ENCODE peak calls at places on chromosomes 3 and 15, in seven cellular contexts. T is GM12878, W is HepG2, D is K562, J is IMR-90, P is H1, F is SK-N-SH. Q is an unnamed sample.

GRCh38 chr3:193590088-193590856 is 2.7 kb upstream of the OPA1 start:
- DNase-seq in T (no peak), W (no peak), D (peak), J (peak), P (no peak), F (no peak), Q (peak)

GRCh38 chr3:191985691-191986090 is 524.7 kb downstream of the PYDC2 start:
- DNase-seq in T (no peak), W (no peak), D (no peak), J (no peak), P (no peak), F (no peak), Q (no peak)

GRCh38 chr3:159837725-159838124 is 150.9 kb upstream of the IL12A start:
- DNase-seq in T (no peak), W (no peak), D (no peak), J (no peak), P (no peak), F (no peak), Q (no peak)

GRCh38 chr3:58214484-58215316 is 3.9 kb upstream of the DNASE1L3 start:
- DNase-seq in T (peak), W (no peak), D (no peak), J (peak), P (no peak), F (no peak), Q (peak)

GRCh38 chr15:67732994-67733393 is 92.3 kb upstream of the SKOR1 start:
- DNase-seq in T (no peak), W (no peak), D (no peak), J (no peak), P (no peak), F (no peak), Q (no peak)

GRCh38 chr15:71093089-71094024 is 21.9 kb upstream of the THSD4 start:
- DNase-seq in T (no peak), W (no peak), D (no peak), J (peak), P (no peak), F (no peak), Q (peak)

GRCh38 chr3:131795382-131796085 is 239.3 kb downstream of the CPNE4 start:
- DNase-seq in T (no peak), W (no peak), D (peak), J (no peak), P (no peak), F (no peak), Q (no peak)

GRCh38 chr3:56613016-56613415 is 56.0 kb downstream of the CCDC66 start:
- DNase-seq in T (no peak), W (no peak), D (no peak), J (no peak), P (no peak), F (no peak), Q (no peak)

GRCh38 chr15:85155857-85156256 is 174.2 kb downstream of the PDE8A start:
- DNase-seq in T (no peak), W (no peak), D (no peak), J (no peak), P (no peak), F (no peak), Q (no peak)

GRCh38 chr3:129623447-129624118 is 17.1 kb upstream of the PLXND1 start:
- DNase-seq in T (no peak), W (no peak), D (no peak), J (no peak), P (no peak), F (peak), Q (peak)

GRCh38 chr15:73956276-73957086 is 30.2 kb downstream of the LOXL1 start:
- DNase-seq in T (no peak), W (no peak), D (no peak), J (peak), P (no peak), F (no peak), Q (no peak)

GRCh38 chr3:48088056-48088748 is 72.0 kb upstream of the MAP4 start:
- DNase-seq in T (no peak), W (no peak), D (peak), J (no peak), P (no peak), F (peak), Q (peak)

GRCh38 chr15:55530861-55531313 is 22.9 kb upstream of the DNAAF4 start:
- DNase-seq in T (no peak), W (peak), D (no peak), J (peak), P (no peak), F (no peak), Q (no peak)

GRCh38 chr3:133383175-133383574 is 16.7 kb upstream of the BFSP2 start:
- DNase-seq in T (no peak), W (no peak), D (no peak), J (no peak), P (no peak), F (no peak), Q (no peak)

GRCh38 chr15:80693682-80694623 is 1.2 kb upstream of the ABHD17C start:
- DNase-seq in T (no peak), W (no peak), D (no peak), J (peak), P (no peak), F (no peak), Q (peak)
- H3K27ac ChIP-seq in T (no peak), W (no peak), D (no peak), J (peak), P (no peak), F (peak), Q (peak)

GRCh38 chr15:83713242-83713641 is 59.3 kb downstream of the ADAMTSL3 start:
- DNase-seq in T (no peak), W (no peak), D (no peak), J (no peak), P (no peak), F (no peak), Q (no peak)

GRCh38 chr15:83714888-83715287 is 61.0 kb downstream of the ADAMTSL3 start:
- DNase-seq in T (no peak), W (no peak), D (no peak), J (no peak), P (no peak), F (no peak), Q (no peak)

GRCh38 chr15:83720466-83720865 is 66.5 kb downstream of the ADAMTSL3 start:
- DNase-seq in T (no peak), W (no peak), D (no peak), J (no peak), P (no peak), F (no peak), Q (no peak)

GRCh38 chr15:83717010-83717409 is 63.1 kb downstream of the ADAMTSL3 start:
- DNase-seq in T (no peak), W (no peak), D (no peak), J (no peak), P (no peak), F (no peak), Q (no peak)

GRCh38 chr15:83716605-83717004 is 62.7 kb downstream of the ADAMTSL3 start:
- DNase-seq in T (no peak), W (no peak), D (no peak), J (no peak), P (no peak), F (no peak), Q (no peak)
- TF ChIP-seq RFX5 in T (no peak), W (no peak), D (no peak), J (no peak), P (no peak), F (no peak), Q (no peak)

GRCh38 chr3:195139091-195139875 is 131.7 kb downstream of the XXYLT1 start:
- DNase-seq in T (no peak), W (no peak), D (no peak), J (no peak), P (no peak), F (no peak), Q (no peak)
- H3K27ac ChIP-seq in T (peak), W (no peak), D (peak), J (no peak), P (no peak), F (no peak), Q (no peak)

DNA sequence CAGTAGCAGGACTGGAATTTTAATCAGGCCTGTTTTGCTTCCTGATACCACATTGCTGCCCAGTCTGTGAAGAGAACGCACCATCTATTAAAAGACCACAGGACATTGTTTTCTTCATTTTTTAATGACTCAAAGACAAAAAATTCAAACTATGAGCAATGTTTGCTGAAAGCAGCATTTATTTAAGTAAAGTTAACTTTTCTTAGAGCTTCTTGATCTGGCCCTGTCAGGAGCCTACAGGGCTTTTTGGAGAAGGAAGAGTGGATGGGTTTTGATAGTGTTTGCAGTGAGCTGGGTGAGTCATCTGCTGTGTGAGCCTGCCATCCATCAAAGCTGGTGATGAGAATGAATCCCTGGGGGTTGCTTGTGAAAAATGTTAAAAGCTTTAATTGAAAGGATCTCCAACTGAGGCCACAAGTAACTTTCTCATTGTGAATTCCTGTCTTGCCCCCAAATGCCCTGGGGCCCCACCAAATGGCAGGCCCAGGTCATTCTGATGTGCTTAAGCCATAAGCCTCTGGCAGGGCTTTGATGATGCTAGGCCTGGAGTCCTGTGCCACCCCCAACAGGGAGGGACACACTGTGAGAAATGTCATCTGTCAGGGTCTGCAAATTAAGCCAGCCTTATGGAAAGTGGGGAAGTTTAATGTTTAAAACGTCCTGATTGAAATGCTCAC is 136.2 kb upstream of the PFN2 start:
- DNase-seq in T (no peak), W (no peak), D (no peak), J (peak), P (peak), F (peak), Q (peak)
- TF ChIP-seq RFX5 in T (no peak), W (no peak), D (no peak), J (no peak), P (no peak), F (no peak), Q (no peak)

DNA sequence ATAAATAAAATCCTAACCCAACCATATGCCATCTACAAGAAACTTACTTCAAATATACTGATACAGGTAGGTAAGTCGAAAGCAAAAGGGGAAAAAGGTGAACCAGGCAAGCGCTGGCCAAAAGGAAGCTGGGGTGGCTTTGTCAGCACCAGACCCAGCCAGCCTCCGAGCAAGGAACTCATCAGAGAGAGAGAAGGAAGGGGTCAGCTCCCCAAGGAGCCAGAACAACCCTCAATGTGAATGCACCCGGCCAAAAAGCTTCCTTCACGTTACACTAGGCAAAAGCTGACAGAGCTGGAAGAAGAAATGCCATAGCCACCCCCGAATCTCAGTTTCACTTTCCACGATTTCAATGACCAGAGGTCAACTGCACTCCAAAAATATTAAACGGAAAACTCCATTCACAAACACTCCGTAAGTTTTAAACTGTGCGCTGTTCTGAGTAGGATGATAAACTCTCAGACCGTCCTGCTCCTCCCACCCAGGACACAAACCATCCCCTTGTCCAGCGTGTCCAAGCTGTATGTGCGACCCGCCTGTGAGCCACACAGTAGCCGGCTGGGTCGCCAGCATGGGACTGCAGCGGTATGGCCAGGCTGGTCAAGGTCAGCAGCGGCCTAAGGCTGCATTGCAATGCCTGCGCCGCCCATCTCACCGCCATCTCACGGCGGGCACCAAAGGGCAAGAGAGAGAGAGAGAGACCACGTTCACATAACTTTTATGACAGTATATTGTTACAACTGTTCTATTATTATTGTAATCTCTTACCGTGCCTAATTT is 29.8 kb downstream of the CYFIP1 start:
- DNase-seq in T (no peak), W (no peak), D (no peak), J (no peak), P (no peak), F (no peak), Q (no peak)
- H3K27ac ChIP-seq in T (no peak), W (no peak), D (no peak), J (no peak), P (no peak), F (no peak), Q (no peak)

DNA sequence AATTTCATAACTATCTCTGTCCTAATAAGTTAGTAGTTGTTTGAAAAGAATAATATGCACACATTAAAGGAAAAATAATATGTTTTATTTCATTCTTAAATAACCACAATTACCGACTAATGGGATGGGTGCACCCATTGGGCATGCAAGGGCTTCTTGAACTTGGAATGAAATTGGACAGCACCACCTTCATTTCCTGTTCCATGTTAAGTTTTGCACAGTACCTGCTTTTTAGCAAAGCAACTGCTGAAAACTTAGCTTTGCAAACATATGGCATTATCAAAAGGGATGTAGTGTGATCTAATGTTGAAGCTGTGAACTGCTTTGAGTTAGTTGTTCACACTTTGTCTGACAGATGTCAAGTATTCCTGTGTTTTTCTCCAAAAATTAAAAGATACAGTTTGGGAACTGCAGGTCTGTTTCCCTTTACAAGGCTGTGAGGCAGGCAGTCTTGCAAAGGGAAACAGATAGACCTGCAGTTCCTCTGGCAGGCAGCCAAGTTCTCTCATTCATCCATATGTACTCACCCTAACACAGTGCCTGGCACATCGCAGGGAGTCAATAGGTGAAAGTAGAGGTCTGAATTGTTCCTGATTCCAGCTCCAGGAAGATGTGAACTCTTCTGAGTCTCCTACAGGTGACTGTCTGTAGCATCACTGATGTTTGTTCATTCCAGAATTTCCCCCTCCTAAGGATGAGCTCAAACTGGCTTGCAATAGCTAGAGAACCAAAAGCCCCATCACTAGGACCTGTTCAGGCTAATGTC is 64.3 kb upstream of the GOLGA8B start:
- DNase-seq in T (no peak), W (no peak), D (peak), J (peak), P (no peak), F (no peak), Q (no peak)
- TF ChIP-seq RFX5 in T (no peak), W (no peak), D (no peak), J (no peak), P (no peak), F (no peak), Q (no peak)